ENCODE peak calls at places on chromosomes 4 and X, in eight cellular contexts. N is GM19239; F is ELR; Z is NCI-H1105; D is activated T-cell treated with anti-CD3 and anti-CD28 coated beads, Interleukin-2, amount 50 U/mL, for 48 hours; H is stimulated activated CD8-positive, alpha-beta memory T cell treated with anti-CD3 and anti-CD28 coated beads, Interleukin-4, amount 100 ng/mL, for 48 hours; S is H4; P is bronchial epithelial cell. R is an unnamed sample.

GRCh38 chr4:66769436-66769835 is 775.9 kb downstream of the CENPC start:
- DNase-seq in N (no peak), F (peak), P (peak), H (no peak), D (no peak), Z (no peak), S (peak), R (no peak)

GRCh38 chr4:113101669-113102068 is 52.2 kb downstream of the ANK2 start:
- DNase-seq in D (no peak), S (no peak), P (peak), H (no peak), Z (no peak), F (peak), N (no peak), R (no peak)

GRCh38 chr4:37469286-37469685 is 216.9 kb downstream of the RELL1 start:
- DNase-seq in Z (no peak), H (no peak), D (no peak), P (no peak), S (no peak), N (no peak), F (no peak), R (no peak)

GRCh38 chr4:4960574-4960973 is 58.7 kb downstream of the CYTL1 start:
- DNase-seq in N (no peak), F (no peak), S (no peak), P (no peak), H (no peak), Z (no peak), D (no peak), R (no peak)

GRCh38 chrX:108000751-108001150 is 18.6 kb upstream of the TEX13B start:
- DNase-seq in H (no peak), S (no peak), D (no peak), P (peak), F (no peak), Z (peak), N (no peak), R (peak)

GRCh38 chr4:140158234-140159030 is 4.4 kb upstream of the MAML3 start:
- DNase-seq in P (no peak), S (no peak), H (no peak), N (no peak), F (no peak), D (no peak), Z (peak), R (peak)

GRCh38 chrX:39065051-39065871 is 264.0 kb downstream of the MID1IP1 start:
- DNase-seq in D (no peak), N (no peak), P (no peak), H (no peak), F (no peak), S (no peak), Z (peak), R (no peak)

GRCh38 chr4:54861201-54861600 is 203.4 kb downstream of the KIT start:
- DNase-seq in P (no peak), F (no peak), Z (no peak), S (no peak), D (no peak), H (no peak), N (no peak), R (no peak)

GRCh38 chr4:121138014-121138413 is 26.1 kb downstream of the TNIP3 start:
- DNase-seq in F (no peak), N (no peak), P (no peak), S (no peak), D (peak), H (peak), Z (no peak), R (no peak)

GRCh38 chr4:106496066-106496465 is 127.5 kb upstream of the GIMD1 start:
- DNase-seq in Z (no peak), F (no peak), D (no peak), S (no peak), N (no peak), P (no peak), H (no peak), R (no peak)

GRCh38 chr4:157115613-157116340 is 39.8 kb downstream of the GLRB start:
- DNase-seq in Z (no peak), F (peak), S (peak), H (no peak), N (no peak), P (peak), D (no peak), R (peak)